ENCODE peak calls at places on chromosomes 3 and 15, in seven cellular contexts. E is choroid plexus epithelial cell, W is ovary, I is upper lobe of right lung, Q is Peyer's patch, K is esophagus squamous epithelium, T is colonic mucosa. X is an unnamed sample.

GRCh38 chr3:187943677-187944390 is 198.6 kb upstream of the BCL6 start:
- DNase-seq in K (no peak), T (no peak), W (no peak), I (no peak), Q (no peak), E (peak; percentile 68), X (no peak)

GRCh38 chr15:35496585-35496984 is 49.4 kb downstream of the DPH6 start:
- DNase-seq in E (no peak), K (no peak), I (no peak), Q (no peak), W (no peak), T (no peak), X (no peak)

GRCh38 chr3:128366136-128366535 is 100.6 kb downstream of the DNAJB8 start:
- DNase-seq in E (no peak), I (no peak), W (no peak), K (no peak), Q (no peak), T (no peak), X (no peak)

GRCh38 chr3:195076981-195077610 is 193.9 kb downstream of the XXYLT1 start:
- DNase-seq in Q (no peak), T (no peak), K (no peak), W (peak; percentile 19), E (no peak), I (peak; percentile 48), X (no peak)

GRCh38 chr3:58563386-58564035 is 13.7 kb downstream of the FAM107A start:
- DNase-seq in Q (no peak), W (no peak), I (no peak), T (peak; percentile 13), K (no peak), E (no peak), X (no peak)

GRCh38 chr15:41955807-41956525 is 16.4 kb downstream of the EHD4 start:
- DNase-seq in K (no peak), E (no peak), T (no peak), W (no peak), Q (no peak), I (no peak), X (no peak)

GRCh38 chr15:81784751-81785150 is 261.1 kb downstream of the MEX3B start:
- DNase-seq in K (no peak), T (no peak), I (no peak), Q (no peak), E (no peak), W (no peak), X (no peak)

GRCh38 chr15:51390239-51390931 is 48.9 kb downstream of the GLDN start:
- DNase-seq in I (no peak), T (no peak), Q (no peak), E (peak; percentile 54), W (no peak), K (no peak), X (no peak)

GRCh38 chr3:42216302-42216701 is 49.7 kb downstream of the CCK start:
- DNase-seq in Q (no peak), T (no peak), E (no peak), K (no peak), W (no peak), I (no peak), X (no peak)

GRCh38 chr3:174072675-174073074 is 675.1 kb downstream of the NLGN1 start:
- DNase-seq in K (no peak), T (no peak), W (no peak), E (no peak), Q (no peak), I (no peak), X (no peak)

GRCh38 chr3:105158277-105158676 is 208.4 kb upstream of the ALCAM start:
- DNase-seq in I (no peak), K (no peak), W (no peak), T (no peak), E (no peak), Q (no peak), X (no peak)

GRCh38 chr3:102223139-102223538 is 211.7 kb upstream of the ZPLD1 start:
- DNase-seq in E (no peak), K (no peak), I (peak; percentile 59), W (no peak), T (no peak), Q (no peak), X (no peak)

GRCh38 chr3:79012530-79012913 is 755.3 kb downstream of the ROBO1 start:
- DNase-seq in W (no peak), K (no peak), I (no peak), Q (no peak), T (no peak), E (peak; percentile 51), X (no peak)

GRCh38 chr3:103393395-103394186 is 958.8 kb downstream of the ZPLD1 start:
- DNase-seq in E (peak; percentile 43), Q (no peak), T (no peak), W (no peak), I (no peak), K (no peak), X (no peak)

GRCh38 chr3:69784854-69785523 is 45.7 kb downstream of the MITF start:
- DNase-seq in K (no peak), Q (no peak), W (peak; percentile 46), I (peak; percentile 85), E (peak; percentile 85), T (peak; percentile 23), X (no peak)

GRCh38 chr3:24160424-24160823 is 215.3 kb downstream of the NR1D2 start:
- DNase-seq in Q (no peak), E (peak; percentile 12), W (peak; percentile 42), T (no peak), I (no peak), K (no peak), X (no peak)

GRCh38 chr3:34260991-34261365 is 462.5 kb downstream of the PDCD6IP start:
- DNase-seq in I (no peak), W (no peak), K (no peak), Q (no peak), E (no peak), T (no peak), X (no peak)
- TF ChIP-seq CTCF in I (no peak), W (no peak), K (no peak), Q (no peak), E (no peak), T (no peak), X (no peak)

DNA sequence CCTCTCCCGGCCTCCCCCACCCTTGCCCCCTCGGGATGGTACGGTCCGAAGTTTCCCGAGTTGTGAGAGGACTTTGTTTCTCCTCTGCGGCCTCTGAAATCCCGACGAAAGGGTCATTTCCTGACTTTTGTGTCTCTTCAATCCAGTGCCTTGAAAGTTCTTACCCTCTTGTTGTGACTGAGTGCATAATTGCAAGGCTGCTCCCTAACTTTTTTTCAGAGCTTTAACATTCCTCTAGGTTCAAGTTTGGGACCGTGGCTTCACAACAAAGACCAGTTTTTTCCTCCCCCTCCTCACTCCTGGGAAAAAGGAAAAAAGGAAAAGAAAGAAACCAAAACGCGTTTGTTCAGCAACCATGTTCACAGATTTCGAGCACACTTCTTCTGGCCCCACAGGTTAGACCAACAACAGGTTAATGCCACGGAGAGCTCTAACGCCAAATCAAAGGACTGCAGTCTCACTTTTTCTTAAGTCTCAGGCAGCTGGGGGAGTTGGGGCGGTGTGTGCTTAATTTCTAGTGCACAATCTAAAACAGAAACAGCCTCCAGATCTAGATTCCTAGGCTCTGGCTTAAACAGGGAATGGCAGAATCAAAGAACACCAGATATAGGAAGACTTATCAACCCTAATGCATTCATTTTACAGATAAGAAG is 139.0 kb downstream of the TMCO5A start:
- DNase-seq in E (peak; percentile 48), I (no peak), T (peak; percentile 71), W (no peak), Q (no peak), K (no peak), X (no peak)
- H3K4me3 ChIP-seq in E (peak overlapping the region; percentile 60), I (peak overlapping the region; percentile 64), T (peak overlapping the region; percentile 37), W (peak overlapping the region; percentile 51), Q (peak overlapping the region; percentile 59), K (peak overlapping the region; percentile 44), X (peak overlapping the region; percentile 49)

GRCh38 chr15:74202461-74203401 is at the start of gene STRA6:
- DNase-seq in W (peak; percentile 51), K (no peak), E (peak; percentile 82), I (no peak), Q (no peak), T (no peak), X (no peak)

GRCh38 chr15:74205593-74205969 is 3.0 kb upstream of the STRA6 start:
- DNase-seq in Q (no peak), W (no peak), K (no peak), I (no peak), T (no peak), E (no peak), X (no peak)

GRCh38 chr15:74201656-74202420 is 749 bp downstream of the STRA6 start:
- DNase-seq in E (peak; percentile 95), I (no peak), Q (no peak), T (no peak), W (no peak), K (no peak), X (no peak)

GRCh38 chr15:74206801-74207281 is 4.3 kb upstream of the STRA6 start:
- DNase-seq in Q (no peak), E (peak; percentile 51), T (no peak), W (no peak), I (no peak), K (no peak), X (peak; percentile 80)

DNA sequence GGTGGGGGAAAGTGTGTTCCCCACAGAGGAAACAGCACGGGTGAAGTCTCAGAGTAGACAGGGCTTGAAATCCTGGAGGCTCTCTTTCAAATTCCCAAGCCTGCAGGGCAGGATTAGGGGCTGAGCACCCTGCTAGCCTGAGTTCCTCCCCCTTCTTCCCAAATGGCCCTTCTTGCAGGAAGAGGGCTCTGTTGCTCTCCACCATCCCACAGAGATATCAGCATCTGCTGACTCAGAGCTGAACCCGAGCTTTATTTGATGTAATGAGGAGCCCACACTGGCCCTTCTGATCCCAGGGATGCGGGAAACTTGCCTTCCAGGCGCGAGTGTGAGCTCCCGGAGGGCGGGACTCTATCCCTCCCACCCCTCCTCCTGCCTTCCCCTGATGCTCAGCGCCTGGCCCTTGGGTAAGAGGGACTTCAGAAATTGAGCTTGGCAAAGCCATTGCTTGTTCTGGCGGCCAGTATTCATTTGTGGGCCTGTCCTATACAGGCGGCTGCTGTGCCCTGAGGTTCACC is 1.4 kb upstream of the STRA6 start:
- DNase-seq in K (no peak), E (peak; percentile 82), W (peak; percentile 80), I (no peak), T (no peak), Q (no peak), X (no peak)
- TF ChIP-seq CTCF in K (no peak), E (no peak), W (no peak), I (no peak), T (no peak), Q (no peak), X (no peak)

DNA sequence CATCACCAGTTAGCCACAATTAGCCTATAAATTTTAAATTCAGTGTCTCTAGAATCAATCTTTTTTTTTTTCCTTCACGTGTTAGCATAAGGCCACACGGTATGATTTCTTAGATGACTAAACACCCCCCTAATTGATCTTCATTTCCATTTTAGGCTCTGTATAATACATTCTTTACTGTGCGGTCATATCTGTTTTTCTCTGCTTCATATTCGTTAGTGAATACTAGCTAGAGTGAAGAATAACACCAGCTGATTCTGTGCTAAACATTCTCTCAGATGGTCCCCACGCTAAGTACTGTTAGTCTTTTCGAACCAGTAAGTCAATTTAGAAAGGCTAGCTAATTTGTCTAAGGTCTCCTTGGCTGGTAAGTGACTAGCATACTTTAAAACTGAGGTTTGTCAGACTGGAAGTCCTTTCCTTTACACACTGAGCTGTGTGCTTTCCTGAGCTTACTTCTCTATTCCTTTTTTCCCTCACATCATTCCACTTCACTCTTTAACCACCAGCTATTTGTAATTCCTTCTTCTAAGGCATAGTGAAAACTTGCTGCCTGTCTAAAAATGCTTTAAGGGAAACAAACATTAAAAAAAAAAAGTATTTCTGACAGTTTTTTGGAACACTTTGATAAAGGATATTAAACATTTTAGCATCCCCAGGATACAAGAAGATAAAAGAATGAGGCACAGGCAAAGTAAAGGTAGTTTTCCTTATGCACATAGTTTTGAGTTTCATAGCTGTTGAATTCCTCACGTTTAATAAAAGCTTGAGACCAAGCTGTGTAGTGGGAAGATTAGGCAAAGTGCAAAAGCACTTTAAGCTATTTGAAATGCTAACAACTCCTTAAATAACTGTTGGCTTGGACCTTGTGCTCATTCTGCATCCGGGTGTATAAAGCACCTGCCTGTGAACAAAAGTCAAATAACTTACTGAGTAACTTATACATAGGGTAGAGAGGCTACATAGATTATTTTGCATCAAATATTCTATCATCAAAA is 17.1 kb downstream of the ZFAND6 start:
- DNase-seq in K (no peak), W (no peak), T (peak; percentile 27), Q (no peak), I (no peak), E (no peak), X (no peak)
- H3K4me3 ChIP-seq in K (no peak overlapping the region), W (no peak overlapping the region), T (no peak overlapping the region), Q (no peak overlapping the region), I (no peak overlapping the region), E (no peak overlapping the region), X (no peak overlapping the region)